ENCODE peak calls at places on chromosome 2, in nine cellular contexts. L is GM12878, Z is AG09309, A is adrenal gland, K is left ventricle myocardium inferior, R is brain microvascular endothelial cell, J is IMR-90, N is upper lobe of left lung, S is neural crest cell. C is an unnamed sample.

GRCh38 chr2:241298554-241299165 is 16.8 kb downstream of the HDLBP start:
- DNase-seq in L (no peak), Z (no peak), A (no peak), K (no peak), R (no peak), J (no peak), N (no peak), S (no peak), C (no peak)

GRCh38 chr2:9781252-9781651 is 62.0 kb upstream of the TAF1B start:
- DNase-seq in L (no peak), Z (peak; percentile 60), A (no peak), K (no peak), R (no peak), J (no peak), N (no peak), S (no peak), C (no peak)

GRCh38 chr2:196170202-196170680 is 1.1 kb downstream of the STK17B start:
- DNase-seq in L (no peak), Z (no peak), A (no peak), K (no peak), R (peak; percentile 66), J (peak; percentile 64), N (no peak), S (no peak), C (no peak)

GRCh38 chr2:102891261-102891660 is 129.4 kb downstream of the TMEM182 start:
- DNase-seq in L (no peak), Z (no peak), A (no peak), K (no peak), R (no peak), J (no peak), N (no peak), S (no peak), C (no peak)

GRCh38 chr2:239881561-239882320 is 143.4 kb downstream of the NDUFA10 start:
- DNase-seq in L (no peak), Z (no peak), A (peak; percentile 20), K (no peak), R (peak; percentile 33), J (no peak), N (no peak), S (no peak), C (no peak)

GRCh38 chr2:26459991-26460612 is 17.8 kb downstream of the OTOF start:
- DNase-seq in L (no peak), Z (no peak), A (no peak), K (no peak), R (no peak), J (no peak), N (no peak), S (no peak), C (no peak)

GRCh38 chr2:181999255-181999654 is 13.6 kb downstream of the PPP1R1C start:
- DNase-seq in L (no peak), Z (no peak), A (no peak), K (no peak), R (no peak), J (no peak), N (no peak), S (no peak), C (no peak)

GRCh38 chr2:25252291-25253152 is 84.1 kb upstream of the POMC start:
- DNase-seq in L (no peak), Z (no peak), A (peak; percentile 70), K (peak; percentile 61), R (peak; percentile 31), J (peak; percentile 14), N (peak; percentile 92), S (peak; percentile 82), C (peak; percentile 46)

GRCh38 chr2:58441643-58442042 is 200.5 kb upstream of the FANCL start:
- DNase-seq in L (no peak), Z (no peak), A (no peak), K (no peak), R (no peak), J (no peak), N (no peak), S (no peak), C (no peak)

GRCh38 chr2:74768401-74768914 is 65.5 kb upstream of the HK2 start:
- DNase-seq in L (no peak), Z (peak; percentile 18), A (no peak), K (no peak), R (no peak), J (peak; percentile 68), N (no peak), S (no peak), C (no peak)

GRCh38 chr2:12787891-12788783 is 71.4 kb downstream of the TRIB2 start:
- DNase-seq in L (no peak), Z (peak; percentile 89), A (no peak), K (peak; percentile 38), R (peak; percentile 64), J (peak; percentile 89), N (no peak), S (no peak), C (no peak)

GRCh38 chr2:219707496-219708285 is 80.3 kb downstream of the SLC4A3 start:
- DNase-seq in L (no peak), Z (no peak), A (no peak), K (no peak), R (no peak), J (peak; percentile 77), N (no peak), S (no peak), C (no peak)

GRCh38 chr2:11967946-11968465 is 221.6 kb downstream of the LPIN1 start:
- DNase-seq in L (no peak), Z (peak; percentile 64), A (peak; percentile 67), K (peak; percentile 79), R (peak; percentile 88), J (peak; percentile 22), N (no peak), S (no peak), C (no peak)

GRCh38 chr2:170377469-170378207 is 199.7 kb downstream of the MYO3B start:
- DNase-seq in L (no peak), Z (peak; percentile 17), A (no peak), K (no peak), R (no peak), J (no peak), N (no peak), S (no peak), C (no peak)
- TF ChIP-seq CTCF in L (no peak), Z (no peak), A (no peak), K (no peak), R (no peak), J (peak; percentile 27), N (no peak), S (peak; percentile 34), C (no peak)

DNA sequence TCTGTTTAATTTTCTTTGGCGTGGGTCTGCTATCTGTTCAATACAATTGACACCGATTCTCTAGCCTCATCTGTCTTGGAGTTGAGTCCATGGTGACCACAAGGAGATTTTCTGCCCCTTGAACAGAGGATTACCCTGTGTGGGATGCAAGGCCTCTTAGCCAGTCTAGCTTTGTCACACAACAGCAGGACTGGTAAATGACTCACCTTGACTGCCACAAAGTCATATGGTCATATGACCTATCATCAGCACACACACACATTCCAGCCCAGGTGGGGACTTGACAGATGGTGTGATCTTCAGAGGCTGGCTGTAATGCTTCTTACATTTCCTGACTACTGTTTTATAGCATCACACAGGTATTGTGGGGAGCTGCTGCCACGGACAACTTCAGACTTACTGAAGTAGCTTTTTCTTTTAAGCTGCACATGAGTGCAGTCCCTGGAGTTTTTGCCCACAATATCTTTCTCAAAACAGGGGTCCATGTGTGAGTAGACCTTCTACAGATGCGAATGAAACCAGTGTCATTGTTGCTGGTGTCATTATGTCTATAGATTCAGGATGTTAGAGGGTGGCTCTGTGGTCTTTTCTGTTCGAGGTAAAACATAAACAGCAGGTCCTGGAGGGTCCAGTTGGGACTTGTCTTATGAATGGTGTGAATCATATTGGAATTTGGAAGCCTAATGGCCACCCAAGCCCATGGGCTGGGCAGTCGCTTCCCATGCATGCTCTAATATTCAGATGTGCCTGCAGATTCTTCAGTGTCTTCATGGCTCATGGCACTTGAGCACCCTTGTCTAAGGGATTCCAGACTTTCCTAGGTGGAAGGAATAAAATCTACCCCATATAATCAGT is 18.6 kb upstream of the ACOXL start:
- DNase-seq in L (no peak), Z (no peak), A (no peak), K (no peak), R (no peak), J (no peak), N (no peak), S (no peak), C (no peak)
- TF ChIP-seq CTCF in L (no peak), Z (no peak), A (no peak), K (no peak), R (no peak), J (no peak), N (no peak), S (no peak), C (no peak)

GRCh38 chr2:208250401-208250800 is 4.5 kb downstream of the IDH1 start:
- DNase-seq in L (no peak), Z (no peak), A (no peak), K (no peak), R (no peak), J (peak; percentile 17), N (no peak), S (no peak), C (no peak)
- TF ChIP-seq CTCF in L (no peak), Z (no peak), A (no peak), K (no peak), R (no peak), J (no peak), N (no peak), S (no peak), C (no peak)

DNA sequence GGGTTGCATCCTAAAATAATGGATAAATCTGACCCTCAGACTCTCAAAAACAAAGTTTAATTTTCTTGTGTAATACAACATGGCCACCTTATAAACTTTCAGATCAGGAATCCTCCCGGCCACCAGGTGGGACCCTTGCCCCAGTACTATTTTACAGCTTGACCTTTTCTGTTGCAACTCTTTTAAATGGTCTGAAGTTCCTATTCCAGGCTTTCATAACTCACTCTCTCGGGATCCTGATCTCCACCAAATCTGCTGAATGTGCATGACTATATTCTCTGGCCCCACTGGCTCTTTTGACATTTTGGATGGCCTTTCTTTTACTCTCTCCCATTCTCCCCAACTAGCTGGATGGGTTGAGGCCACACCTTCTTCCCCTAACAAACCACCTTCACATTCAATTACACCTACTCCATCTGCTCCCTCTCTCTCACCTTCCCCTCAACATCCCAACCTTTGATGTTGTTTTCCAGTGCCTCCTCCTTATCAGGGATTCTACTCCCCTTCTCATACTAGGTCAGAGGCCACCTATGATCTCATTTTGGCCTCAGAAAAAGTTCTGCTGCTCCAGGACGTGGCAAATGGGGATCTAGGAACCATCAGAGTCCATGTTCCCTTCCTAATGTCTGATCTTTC is 70.8 kb downstream of the SESTD1 start:
- DNase-seq in L (no peak), Z (no peak), A (no peak), K (no peak), R (no peak), J (no peak), N (no peak), S (no peak), C (no peak)
- TF ChIP-seq CTCF in L (no peak), Z (no peak), A (no peak), K (no peak), R (no peak), J (no peak), N (no peak), S (no peak), C (no peak)

C was measured in activated B cell treated with CpG ODN at 0.5 μM for 24 hours.